ENCODE peak calls at places on chromosomes 4 and X, in nine cellular contexts. X is GM12878, J is adipocyte, V is mucosa of descending colon, H is ovary, S is breast epithelium, E is GM06990, P is tibial nerve, Z is right cardiac atrium. N is an unnamed sample.

GRCh38 chr4:6188687-6189305 is 11.6 kb downstream of the JAKMIP1 start:
- DNase-seq in X (no peak), J (peak), V (no peak), H (no peak), S (no peak), E (no peak), P (no peak), Z (no peak), N (no peak)

GRCh38 chr4:21992330-21992729 is 43.8 kb upstream of the KCNIP4 start:
- DNase-seq in X (no peak), J (peak), V (no peak), H (no peak), S (no peak), E (no peak), P (no peak), Z (no peak), N (peak)

GRCh38 chr4:84531689-84532088 is 32.6 kb upstream of the NKX6-1 start:
- DNase-seq in X (no peak), J (no peak), V (no peak), H (no peak), S (no peak), E (no peak), P (no peak), Z (no peak), N (no peak)

GRCh38 chr4:152063301-152064235 is 302.8 kb upstream of the GATB start:
- DNase-seq in X (no peak), J (peak), V (peak), H (no peak), S (no peak), E (no peak), P (no peak), Z (no peak), N (no peak)

GRCh38 chr4:56531149-56531770 is 25.7 kb downstream of the ARL9 start:
- DNase-seq in X (no peak), J (no peak), V (no peak), H (no peak), S (no peak), E (no peak), P (no peak), Z (no peak), N (no peak)

GRCh38 chr4:148203056-148203898 is 238.9 kb downstream of the NR3C2 start:
- DNase-seq in X (no peak), J (no peak), V (peak), H (no peak), S (no peak), E (no peak), P (no peak), Z (no peak), N (no peak)

GRCh38 chr4:182716207-182716606 is 201.0 kb downstream of the DCTD start:
- DNase-seq in X (no peak), J (no peak), V (no peak), H (no peak), S (no peak), E (no peak), P (no peak), Z (no peak), N (no peak)

GRCh38 chr4:76737180-76737579 is 160.8 kb downstream of the SOWAHB start:
- DNase-seq in X (no peak), J (no peak), V (no peak), H (no peak), S (no peak), E (no peak), P (no peak), Z (no peak), N (no peak)

GRCh38 chrX:103309860-103310591 is 764 bp downstream of the BEX2 start:
- DNase-seq in X (no peak), J (no peak), V (peak), H (no peak), S (no peak), E (no peak), P (no peak), Z (no peak), N (no peak)

GRCh38 chr4:75844151-75844662 is 58.0 kb downstream of the PPEF2 start:
- DNase-seq in X (no peak), J (peak), V (no peak), H (peak), S (no peak), E (no peak), P (no peak), Z (no peak), N (peak)

GRCh38 chrX:124328765-124329164 is 3.7 kb upstream of the TEX13D start:
- DNase-seq in X (no peak), J (no peak), V (no peak), H (no peak), S (no peak), E (no peak), P (no peak), Z (no peak), N (no peak)

GRCh38 chr4:84814100-84814750 is 152.3 kb downstream of the WDFY3 start:
- DNase-seq in X (no peak), J (peak), V (no peak), H (peak), S (no peak), E (no peak), P (no peak), Z (no peak), N (peak)

GRCh38 chr4:143188325-143189088 is 3.8 kb downstream of the USP38 start:
- DNase-seq in X (no peak), J (peak), V (no peak), H (no peak), S (no peak), E (no peak), P (no peak), Z (no peak), N (no peak)

GRCh38 chr4:149077142-149077541 is 634.9 kb upstream of the NR3C2 start:
- DNase-seq in X (no peak), J (no peak), V (no peak), H (no peak), S (no peak), E (no peak), P (no peak), Z (no peak), N (no peak)

DNA sequence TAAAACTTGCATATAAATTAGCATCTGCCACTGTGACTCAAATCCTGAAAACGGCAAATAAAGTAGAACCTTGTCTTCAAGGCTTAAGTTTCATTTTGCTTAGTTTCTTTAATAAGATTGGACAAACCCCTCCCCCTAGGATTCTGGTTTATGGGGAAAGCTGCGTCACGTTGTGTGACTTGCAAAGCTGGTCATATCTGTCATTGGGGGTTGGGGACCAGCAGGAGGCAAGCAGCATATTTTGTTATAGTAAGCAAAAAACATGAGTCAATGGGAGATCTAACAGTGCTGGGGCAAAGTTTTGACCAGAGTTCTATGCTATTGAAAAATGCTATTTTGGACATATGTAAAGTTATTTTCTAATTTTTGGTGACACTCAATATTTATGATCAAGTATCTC is 407.3 kb downstream of the PCDH18 start:
- DNase-seq in X (no peak), J (peak), V (peak), H (no peak), S (no peak), E (no peak), P (no peak), Z (no peak), N (peak)
- H3K4me3 ChIP-seq in X (no peak), J (peak), V (no peak), H (peak), S (peak), E (no peak), P (peak), Z (peak), N (peak)

GRCh38 chr4:41359836-41360213 is 103.1 kb downstream of the UCHL1 start:
- DNase-seq in X (no peak), J (no peak), V (no peak), H (no peak), S (no peak), E (no peak), P (no peak), Z (peak), N (no peak)
- H3K4me3 ChIP-seq in X (no peak), J (peak), V (no peak), H (peak), S (peak), E (no peak), P (peak), Z (peak), N (peak)

GRCh38 chrX:153495362-153495751 is 577 bp downstream of the BGN start:
- DNase-seq in X (no peak), J (peak), V (no peak), H (peak), S (no peak), E (no peak), P (no peak), Z (peak), N (peak)
- H3K4me3 ChIP-seq in X (no peak), J (peak), V (no peak), H (no peak), S (peak), E (no peak), P (peak), Z (peak), N (peak)

GRCh38 chr4:102575369-102576129 is 74.4 kb downstream of the NFKB1 start:
- DNase-seq in X (no peak), J (no peak), V (no peak), H (no peak), S (no peak), E (no peak), P (no peak), Z (no peak), N (no peak)
- H3K4me3 ChIP-seq in X (no peak), J (no peak), V (no peak), H (no peak), S (no peak), E (no peak), P (no peak), Z (no peak), N (no peak)

GRCh38 chr4:124904723-124905390 is 192.3 kb upstream of the ANKRD50 start:
- DNase-seq in X (no peak), J (peak), V (no peak), H (no peak), S (no peak), E (no peak), P (no peak), Z (no peak), N (no peak)
- H3K4me3 ChIP-seq in X (no peak), J (no peak), V (no peak), H (no peak), S (no peak), E (no peak), P (no peak), Z (no peak), N (no peak)

DNA sequence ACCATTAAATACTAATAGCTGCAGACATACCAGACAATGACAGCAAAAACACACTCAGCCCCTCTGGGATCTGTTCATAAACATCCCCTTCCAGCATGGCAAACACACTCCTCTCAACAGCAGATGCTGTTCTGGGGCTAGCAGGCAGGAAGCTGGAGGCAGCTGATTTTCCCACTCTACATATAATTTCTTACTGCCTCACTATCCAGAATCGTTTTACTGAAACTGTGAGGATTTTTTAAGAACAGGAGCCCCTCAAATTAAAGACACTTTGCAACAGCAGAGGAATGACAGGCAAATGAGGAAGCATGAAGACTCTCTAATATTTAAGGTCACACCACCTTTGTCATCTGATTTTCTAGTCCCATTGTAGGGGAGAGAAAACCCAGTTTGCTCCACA is 2.2 kb downstream of the MAPK10 start:
- DNase-seq in X (no peak), J (no peak), V (no peak), H (no peak), S (no peak), E (no peak), P (no peak), Z (no peak), N (no peak)
- H3K4me3 ChIP-seq in X (no peak), J (no peak), V (no peak), H (no peak), S (no peak), E (no peak), P (no peak), Z (no peak), N (no peak)

GRCh38 chr4:151013944-151014343 is 1.1 kb downstream of the LRBA start:
- DNase-seq in X (no peak), J (peak), V (no peak), H (no peak), S (no peak), E (no peak), P (no peak), Z (no peak), N (no peak)
- H3K4me3 ChIP-seq in X (peak), J (peak), V (peak), H (peak), S (peak), E (peak), P (peak), Z (peak), N (peak)

GRCh38 chr4:122733805-122734155 is 1.3 kb downstream of the BBS12 start:
- DNase-seq in X (no peak), J (no peak), V (no peak), H (no peak), S (no peak), E (no peak), P (no peak), Z (no peak), N (no peak)
- H3K4me3 ChIP-seq in X (no peak), J (peak), V (no peak), H (no peak), S (peak), E (no peak), P (peak), Z (peak), N (peak)

GRCh38 chr4:105283501-105283900 is 136.8 kb downstream of the TET2 start:
- DNase-seq in X (no peak), J (peak), V (no peak), H (no peak), S (no peak), E (no peak), P (no peak), Z (no peak), N (no peak)
- H3K4me3 ChIP-seq in X (no peak), J (no peak), V (no peak), H (no peak), S (no peak), E (no peak), P (no peak), Z (no peak), N (no peak)